ENCODE peak calls at places on chromosome 3, in six cellular contexts. O is SK-N-SH, G is T-helper 17 cell, N is cardiac fibroblast, F is activated gamma-delta T cell treated with Interleukin-2 at 50 U/mL for 16 hours, J is hepatic stellate cell. B is an unnamed sample.

GRCh38 chr3:160577551-160578195 is 12.3 kb upstream of the KPNA4 start:
- DNase-seq in O (no peak), G (no peak), N (peak; percentile 58), F (no peak), J (no peak), B (no peak)

GRCh38 chr3:23052230-23053019 is 150.7 kb upstream of the UBE2E2 start:
- DNase-seq in O (no peak), G (no peak), N (peak; percentile 33), F (no peak), J (no peak), B (no peak)

GRCh38 chr3:159872374-159873109 is 116.1 kb upstream of the IL12A start:
- DNase-seq in O (no peak), G (no peak), N (peak; percentile 95), F (no peak), J (peak; percentile 71), B (no peak)

GRCh38 chr3:13700889-13701288 is 152.0 kb downstream of the FBLN2 start:
- DNase-seq in O (no peak), G (no peak), N (no peak), F (no peak), J (no peak), B (no peak)

GRCh38 chr3:64677961-64678716 is 9.7 kb downstream of the ADAMTS9 start:
- DNase-seq in O (no peak), G (no peak), N (no peak), F (no peak), J (no peak), B (no peak)

GRCh38 chr3:10464068-10464434 is 41.3 kb downstream of the ATP2B2 start:
- DNase-seq in O (no peak), G (no peak), N (no peak), F (no peak), J (no peak), B (no peak)

GRCh38 chr3:78659386-78659987 is 1108.3 kb downstream of the ROBO1 start:
- DNase-seq in O (peak; percentile 21), G (no peak), N (peak; percentile 76), F (no peak), J (peak; percentile 1), B (no peak)

GRCh38 chr3:64140651-64141050 is 84.6 kb downstream of the PRICKLE2 start:
- DNase-seq in O (no peak), G (no peak), N (no peak), F (no peak), J (no peak), B (no peak)

GRCh38 chr3:190533511-190534282 is 19.8 kb downstream of the IL1RAP start:
- DNase-seq in O (no peak), G (no peak), N (peak; percentile 97), F (no peak), J (peak; percentile 81), B (no peak)

GRCh38 chr3:29525254-29525881 is 244.5 kb downstream of the RBMS3 start:
- DNase-seq in O (no peak), G (no peak), N (peak; percentile 76), F (no peak), J (peak; percentile 45), B (no peak)

GRCh38 chr3:100591411-100591810 is 18.0 kb upstream of the ADGRG7 start:
- DNase-seq in O (no peak), G (no peak), N (no peak), F (no peak), J (no peak), B (no peak)

GRCh38 chr3:52983336-52983807 is 62.5 kb downstream of the SFMBT1 start:
- DNase-seq in O (no peak), G (peak; percentile 36), N (no peak), F (peak; percentile 26), J (no peak), B (peak; percentile 57)

GRCh38 chr3:32882603-32883025 is 64.8 kb downstream of the TRIM71 start:
- DNase-seq in O (no peak), G (no peak), N (no peak), F (no peak), J (no peak), B (no peak)